ENCODE peak calls at places on chromosome 22, in ten cellular contexts. One of them, this sample, is unnamed.

GRCh38 chr22:48889887-48890692 is 937.6 kb downstream of the BRD1 start:
- DNase-seq in H4: no peak
- DNase-seq in effector memory CD4-positive, alpha-beta T cell: no peak
- DNase-seq in brain pericyte: no peak
- DNase-seq in stimulated activated CD4-positive, alpha-beta T cell treated with anti-CD3 and anti-CD28 coated beads, Interleukin-1b, Interleukin-23, amount 100 ng/mL, for 24 hours: no peak
- DNase-seq in adipocyte: no peak
- DNase-seq in stimulated activated CD8-positive, alpha-beta memory T cell treated with anti-CD3 and anti-CD28 coated beads, Interleukin-4, amount 100 ng/mL, for 48 hours: no peak
- DNase-seq in substantia nigra: no peak
- DNase-seq in A673: no peak
- DNase-seq in mammary epithelial cell: no peak
- DNase-seq in this sample: no peak

GRCh38 chr22:28560005-28560742 is 119.5 kb downstream of the TTC28 start:
- DNase-seq in H4: peak; percentile 7
- DNase-seq in effector memory CD4-positive, alpha-beta T cell: no peak
- DNase-seq in brain pericyte: no peak
- DNase-seq in stimulated activated CD4-positive, alpha-beta T cell treated with anti-CD3 and anti-CD28 coated beads, Interleukin-1b, Interleukin-23, amount 100 ng/mL, for 24 hours: no peak
- DNase-seq in adipocyte: peak; percentile 60
- DNase-seq in stimulated activated CD8-positive, alpha-beta memory T cell treated with anti-CD3 and anti-CD28 coated beads, Interleukin-4, amount 100 ng/mL, for 48 hours: no peak
- DNase-seq in substantia nigra: no peak
- DNase-seq in A673: peak; percentile 17
- DNase-seq in mammary epithelial cell: peak; percentile 50
- DNase-seq in this sample: no peak

GRCh38 chr22:26656896-26657851 is at the start of gene MIAT:
- DNase-seq in H4: no peak
- DNase-seq in effector memory CD4-positive, alpha-beta T cell: peak; percentile 56
- DNase-seq in brain pericyte: no peak
- DNase-seq in stimulated activated CD4-positive, alpha-beta T cell treated with anti-CD3 and anti-CD28 coated beads, Interleukin-1b, Interleukin-23, amount 100 ng/mL, for 24 hours: no peak
- DNase-seq in adipocyte: peak; percentile 52
- DNase-seq in stimulated activated CD8-positive, alpha-beta memory T cell treated with anti-CD3 and anti-CD28 coated beads, Interleukin-4, amount 100 ng/mL, for 48 hours: peak; percentile 79
- DNase-seq in substantia nigra: no peak
- DNase-seq in A673: peak; percentile 46
- DNase-seq in mammary epithelial cell: no peak
- DNase-seq in this sample: no peak

GRCh38 chr22:37403267-37403960 is 23.9 kb downstream of the ELFN2 start:
- DNase-seq in H4: no peak
- DNase-seq in effector memory CD4-positive, alpha-beta T cell: no peak
- DNase-seq in brain pericyte: no peak
- DNase-seq in stimulated activated CD4-positive, alpha-beta T cell treated with anti-CD3 and anti-CD28 coated beads, Interleukin-1b, Interleukin-23, amount 100 ng/mL, for 24 hours: no peak
- DNase-seq in adipocyte: no peak
- DNase-seq in stimulated activated CD8-positive, alpha-beta memory T cell treated with anti-CD3 and anti-CD28 coated beads, Interleukin-4, amount 100 ng/mL, for 48 hours: no peak
- DNase-seq in substantia nigra: no peak
- DNase-seq in A673: no peak
- DNase-seq in mammary epithelial cell: no peak
- DNase-seq in this sample: no peak

GRCh38 chr22:36368359-36368983 is 19.3 kb downstream of the MYH9 start:
- DNase-seq in H4: peak; percentile 62
- DNase-seq in effector memory CD4-positive, alpha-beta T cell: no peak
- DNase-seq in brain pericyte: no peak
- DNase-seq in stimulated activated CD4-positive, alpha-beta T cell treated with anti-CD3 and anti-CD28 coated beads, Interleukin-1b, Interleukin-23, amount 100 ng/mL, for 24 hours: no peak
- DNase-seq in adipocyte: peak; percentile 74
- DNase-seq in stimulated activated CD8-positive, alpha-beta memory T cell treated with anti-CD3 and anti-CD28 coated beads, Interleukin-4, amount 100 ng/mL, for 48 hours: no peak
- DNase-seq in substantia nigra: no peak
- DNase-seq in A673: peak; percentile 86
- DNase-seq in mammary epithelial cell: peak; percentile 77
- DNase-seq in this sample: no peak

GRCh38 chr22:42280140-42280539 is 9.7 kb upstream of the TCF20 start:
- DNase-seq in H4: no peak
- DNase-seq in effector memory CD4-positive, alpha-beta T cell: no peak
- DNase-seq in brain pericyte: no peak
- DNase-seq in stimulated activated CD4-positive, alpha-beta T cell treated with anti-CD3 and anti-CD28 coated beads, Interleukin-1b, Interleukin-23, amount 100 ng/mL, for 24 hours: no peak
- DNase-seq in adipocyte: no peak
- DNase-seq in stimulated activated CD8-positive, alpha-beta memory T cell treated with anti-CD3 and anti-CD28 coated beads, Interleukin-4, amount 100 ng/mL, for 48 hours: no peak
- DNase-seq in substantia nigra: no peak
- DNase-seq in A673: no peak
- DNase-seq in mammary epithelial cell: no peak
- DNase-seq in this sample: no peak

GRCh38 chr22:25212337-25212736 is 7.1 kb upstream of the CRYBB2 start:
- DNase-seq in H4: no peak
- DNase-seq in effector memory CD4-positive, alpha-beta T cell: no peak
- DNase-seq in brain pericyte: no peak
- DNase-seq in stimulated activated CD4-positive, alpha-beta T cell treated with anti-CD3 and anti-CD28 coated beads, Interleukin-1b, Interleukin-23, amount 100 ng/mL, for 24 hours: no peak
- DNase-seq in adipocyte: no peak
- DNase-seq in stimulated activated CD8-positive, alpha-beta memory T cell treated with anti-CD3 and anti-CD28 coated beads, Interleukin-4, amount 100 ng/mL, for 48 hours: no peak
- DNase-seq in substantia nigra: no peak
- DNase-seq in A673: no peak
- DNase-seq in mammary epithelial cell: no peak
- DNase-seq in this sample: no peak

GRCh38 chr22:23557036-23557435 is 23.1 kb downstream of the IGLL1 start:
- DNase-seq in H4: no peak
- DNase-seq in effector memory CD4-positive, alpha-beta T cell: no peak
- DNase-seq in brain pericyte: no peak
- DNase-seq in stimulated activated CD4-positive, alpha-beta T cell treated with anti-CD3 and anti-CD28 coated beads, Interleukin-1b, Interleukin-23, amount 100 ng/mL, for 24 hours: no peak
- DNase-seq in adipocyte: no peak
- DNase-seq in stimulated activated CD8-positive, alpha-beta memory T cell treated with anti-CD3 and anti-CD28 coated beads, Interleukin-4, amount 100 ng/mL, for 48 hours: no peak
- DNase-seq in substantia nigra: no peak
- DNase-seq in A673: no peak
- DNase-seq in mammary epithelial cell: no peak
- DNase-seq in this sample: no peak

GRCh38 chr22:48605856-48606255 is 1221.8 kb downstream of the BRD1 start:
- DNase-seq in H4: no peak
- DNase-seq in effector memory CD4-positive, alpha-beta T cell: no peak
- DNase-seq in brain pericyte: no peak
- DNase-seq in stimulated activated CD4-positive, alpha-beta T cell treated with anti-CD3 and anti-CD28 coated beads, Interleukin-1b, Interleukin-23, amount 100 ng/mL, for 24 hours: no peak
- DNase-seq in adipocyte: no peak
- DNase-seq in stimulated activated CD8-positive, alpha-beta memory T cell treated with anti-CD3 and anti-CD28 coated beads, Interleukin-4, amount 100 ng/mL, for 48 hours: no peak
- DNase-seq in substantia nigra: no peak
- DNase-seq in A673: no peak
- DNase-seq in mammary epithelial cell: no peak
- DNase-seq in this sample: no peak

GRCh38 chr22:24137595-24137994 is 43.7 kb upstream of the SUSD2 start:
- DNase-seq in H4: no peak
- DNase-seq in effector memory CD4-positive, alpha-beta T cell: no peak
- DNase-seq in brain pericyte: no peak
- DNase-seq in stimulated activated CD4-positive, alpha-beta T cell treated with anti-CD3 and anti-CD28 coated beads, Interleukin-1b, Interleukin-23, amount 100 ng/mL, for 24 hours: no peak
- DNase-seq in adipocyte: peak; percentile 88
- DNase-seq in stimulated activated CD8-positive, alpha-beta memory T cell treated with anti-CD3 and anti-CD28 coated beads, Interleukin-4, amount 100 ng/mL, for 48 hours: no peak
- DNase-seq in substantia nigra: no peak
- DNase-seq in A673: no peak
- DNase-seq in mammary epithelial cell: no peak
- DNase-seq in this sample: no peak

GRCh38 chr22:31526275-31526674 is 29.9 kb downstream of the SFI1 start:
- DNase-seq in H4: no peak
- DNase-seq in effector memory CD4-positive, alpha-beta T cell: no peak
- DNase-seq in brain pericyte: no peak
- DNase-seq in stimulated activated CD4-positive, alpha-beta T cell treated with anti-CD3 and anti-CD28 coated beads, Interleukin-1b, Interleukin-23, amount 100 ng/mL, for 24 hours: no peak
- DNase-seq in adipocyte: no peak
- DNase-seq in stimulated activated CD8-positive, alpha-beta memory T cell treated with anti-CD3 and anti-CD28 coated beads, Interleukin-4, amount 100 ng/mL, for 48 hours: peak; percentile 58
- DNase-seq in substantia nigra: no peak
- DNase-seq in A673: no peak
- DNase-seq in mammary epithelial cell: no peak
- DNase-seq in this sample: no peak

GRCh38 chr22:24087071-24087795 is 76.1 kb downstream of the CABIN1 start:
- DNase-seq in H4: no peak
- DNase-seq in effector memory CD4-positive, alpha-beta T cell: no peak
- DNase-seq in brain pericyte: no peak
- DNase-seq in stimulated activated CD4-positive, alpha-beta T cell treated with anti-CD3 and anti-CD28 coated beads, Interleukin-1b, Interleukin-23, amount 100 ng/mL, for 24 hours: no peak
- DNase-seq in adipocyte: no peak
- DNase-seq in stimulated activated CD8-positive, alpha-beta memory T cell treated with anti-CD3 and anti-CD28 coated beads, Interleukin-4, amount 100 ng/mL, for 48 hours: no peak
- DNase-seq in substantia nigra: no peak
- DNase-seq in A673: no peak
- DNase-seq in mammary epithelial cell: no peak
- DNase-seq in this sample: no peak

GRCh38 chr22:43077121-43077877 is 11.9 kb downstream of the TTLL1 start:
- DNase-seq in H4: no peak
- DNase-seq in effector memory CD4-positive, alpha-beta T cell: no peak
- DNase-seq in brain pericyte: no peak
- DNase-seq in stimulated activated CD4-positive, alpha-beta T cell treated with anti-CD3 and anti-CD28 coated beads, Interleukin-1b, Interleukin-23, amount 100 ng/mL, for 24 hours: no peak
- DNase-seq in adipocyte: no peak
- DNase-seq in stimulated activated CD8-positive, alpha-beta memory T cell treated with anti-CD3 and anti-CD28 coated beads, Interleukin-4, amount 100 ng/mL, for 48 hours: no peak
- DNase-seq in substantia nigra: no peak
- DNase-seq in A673: no peak
- DNase-seq in mammary epithelial cell: no peak
- DNase-seq in this sample: no peak

GRCh38 chr22:28505416-28506156 is 174.1 kb downstream of the TTC28 start:
- DNase-seq in H4: no peak
- DNase-seq in effector memory CD4-positive, alpha-beta T cell: no peak
- DNase-seq in brain pericyte: peak; percentile 15
- DNase-seq in stimulated activated CD4-positive, alpha-beta T cell treated with anti-CD3 and anti-CD28 coated beads, Interleukin-1b, Interleukin-23, amount 100 ng/mL, for 24 hours: no peak
- DNase-seq in adipocyte: no peak
- DNase-seq in stimulated activated CD8-positive, alpha-beta memory T cell treated with anti-CD3 and anti-CD28 coated beads, Interleukin-4, amount 100 ng/mL, for 48 hours: no peak
- DNase-seq in substantia nigra: no peak
- DNase-seq in A673: no peak
- DNase-seq in mammary epithelial cell: no peak
- DNase-seq in this sample: no peak

GRCh38 chr22:23219317-23219716 is 39.0 kb downstream of the BCR start:
- DNase-seq in H4: no peak
- DNase-seq in effector memory CD4-positive, alpha-beta T cell: no peak
- DNase-seq in brain pericyte: no peak
- DNase-seq in stimulated activated CD4-positive, alpha-beta T cell treated with anti-CD3 and anti-CD28 coated beads, Interleukin-1b, Interleukin-23, amount 100 ng/mL, for 24 hours: no peak
- DNase-seq in adipocyte: no peak
- DNase-seq in stimulated activated CD8-positive, alpha-beta memory T cell treated with anti-CD3 and anti-CD28 coated beads, Interleukin-4, amount 100 ng/mL, for 48 hours: no peak
- DNase-seq in substantia nigra: no peak
- DNase-seq in A673: no peak
- DNase-seq in mammary epithelial cell: no peak
- DNase-seq in this sample: no peak

GRCh38 chr22:46968359-46968740 is 205.9 kb downstream of the TBC1D22A start:
- DNase-seq in H4: no peak
- DNase-seq in effector memory CD4-positive, alpha-beta T cell: no peak
- DNase-seq in brain pericyte: no peak
- DNase-seq in stimulated activated CD4-positive, alpha-beta T cell treated with anti-CD3 and anti-CD28 coated beads, Interleukin-1b, Interleukin-23, amount 100 ng/mL, for 24 hours: no peak
- DNase-seq in adipocyte: no peak
- DNase-seq in stimulated activated CD8-positive, alpha-beta memory T cell treated with anti-CD3 and anti-CD28 coated beads, Interleukin-4, amount 100 ng/mL, for 48 hours: no peak
- DNase-seq in substantia nigra: no peak
- DNase-seq in A673: no peak
- DNase-seq in mammary epithelial cell: no peak
- DNase-seq in this sample: no peak

GRCh38 chr22:24968066-24968561 is 15.6 kb downstream of the KIAA1671 start:
- DNase-seq in H4: peak; percentile 14
- DNase-seq in effector memory CD4-positive, alpha-beta T cell: no peak
- DNase-seq in brain pericyte: no peak
- DNase-seq in stimulated activated CD4-positive, alpha-beta T cell treated with anti-CD3 and anti-CD28 coated beads, Interleukin-1b, Interleukin-23, amount 100 ng/mL, for 24 hours: no peak
- DNase-seq in adipocyte: no peak
- DNase-seq in stimulated activated CD8-positive, alpha-beta memory T cell treated with anti-CD3 and anti-CD28 coated beads, Interleukin-4, amount 100 ng/mL, for 48 hours: no peak
- DNase-seq in substantia nigra: no peak
- DNase-seq in A673: no peak
- DNase-seq in mammary epithelial cell: peak; percentile 71
- DNase-seq in this sample: no peak

GRCh38 chr22:40396882-40397281 is 26.5 kb downstream of the SGSM3 start:
- DNase-seq in H4: no peak
- DNase-seq in effector memory CD4-positive, alpha-beta T cell: no peak
- DNase-seq in brain pericyte: peak; percentile 33
- DNase-seq in stimulated activated CD4-positive, alpha-beta T cell treated with anti-CD3 and anti-CD28 coated beads, Interleukin-1b, Interleukin-23, amount 100 ng/mL, for 24 hours: no peak
- DNase-seq in adipocyte: peak; percentile 54
- DNase-seq in stimulated activated CD8-positive, alpha-beta memory T cell treated with anti-CD3 and anti-CD28 coated beads, Interleukin-4, amount 100 ng/mL, for 48 hours: no peak
- DNase-seq in substantia nigra: no peak
- DNase-seq in A673: peak; percentile 96
- DNase-seq in mammary epithelial cell: peak; percentile 60
- DNase-seq in this sample: no peak

GRCh38 chr22:37641251-37641949 is 1.9 kb downstream of the SH3BP1 start:
- DNase-seq in H4: no peak
- DNase-seq in effector memory CD4-positive, alpha-beta T cell: no peak
- DNase-seq in brain pericyte: no peak
- DNase-seq in stimulated activated CD4-positive, alpha-beta T cell treated with anti-CD3 and anti-CD28 coated beads, Interleukin-1b, Interleukin-23, amount 100 ng/mL, for 24 hours: no peak
- DNase-seq in adipocyte: no peak
- DNase-seq in stimulated activated CD8-positive, alpha-beta memory T cell treated with anti-CD3 and anti-CD28 coated beads, Interleukin-4, amount 100 ng/mL, for 48 hours: no peak
- DNase-seq in substantia nigra: no peak
- DNase-seq in A673: no peak
- DNase-seq in mammary epithelial cell: no peak
- DNase-seq in this sample: no peak

GRCh38 chr22:29325785-29326315 is 10.4 kb upstream of the RASL10A start:
- DNase-seq in H4: no peak
- DNase-seq in effector memory CD4-positive, alpha-beta T cell: no peak
- DNase-seq in brain pericyte: no peak
- DNase-seq in stimulated activated CD4-positive, alpha-beta T cell treated with anti-CD3 and anti-CD28 coated beads, Interleukin-1b, Interleukin-23, amount 100 ng/mL, for 24 hours: no peak
- DNase-seq in adipocyte: no peak
- DNase-seq in stimulated activated CD8-positive, alpha-beta memory T cell treated with anti-CD3 and anti-CD28 coated beads, Interleukin-4, amount 100 ng/mL, for 48 hours: no peak
- DNase-seq in substantia nigra: no peak
- DNase-seq in A673: no peak
- DNase-seq in mammary epithelial cell: no peak
- DNase-seq in this sample: no peak

GRCh38 chr22:17486313-17486712 is 77.0 kb upstream of the SLC25A18 start:
- DNase-seq in H4: peak; percentile 15
- DNase-seq in effector memory CD4-positive, alpha-beta T cell: no peak
- DNase-seq in brain pericyte: no peak
- DNase-seq in stimulated activated CD4-positive, alpha-beta T cell treated with anti-CD3 and anti-CD28 coated beads, Interleukin-1b, Interleukin-23, amount 100 ng/mL, for 24 hours: no peak
- DNase-seq in adipocyte: no peak
- DNase-seq in stimulated activated CD8-positive, alpha-beta memory T cell treated with anti-CD3 and anti-CD28 coated beads, Interleukin-4, amount 100 ng/mL, for 48 hours: no peak
- DNase-seq in substantia nigra: no peak
- DNase-seq in A673: no peak
- DNase-seq in mammary epithelial cell: no peak
- DNase-seq in this sample: no peak

GRCh38 chr22:18078329-18079041 is 695 bp downstream of the PEX26 start:
- DNase-seq in H4: no peak
- DNase-seq in effector memory CD4-positive, alpha-beta T cell: peak; percentile 36
- DNase-seq in brain pericyte: no peak
- DNase-seq in stimulated activated CD4-positive, alpha-beta T cell treated with anti-CD3 and anti-CD28 coated beads, Interleukin-1b, Interleukin-23, amount 100 ng/mL, for 24 hours: no peak
- DNase-seq in adipocyte: peak; percentile 54
- DNase-seq in stimulated activated CD8-positive, alpha-beta memory T cell treated with anti-CD3 and anti-CD28 coated beads, Interleukin-4, amount 100 ng/mL, for 48 hours: peak; percentile 68
- DNase-seq in substantia nigra: no peak
- DNase-seq in A673: peak; percentile 28
- DNase-seq in mammary epithelial cell: peak; percentile 51
- DNase-seq in this sample: no peak

GRCh38 chr22:25153961-25154685 is 45.5 kb upstream of the CRYBB3 start:
- DNase-seq in H4: peak; percentile 69
- DNase-seq in effector memory CD4-positive, alpha-beta T cell: no peak
- DNase-seq in brain pericyte: no peak
- DNase-seq in stimulated activated CD4-positive, alpha-beta T cell treated with anti-CD3 and anti-CD28 coated beads, Interleukin-1b, Interleukin-23, amount 100 ng/mL, for 24 hours: no peak
- DNase-seq in adipocyte: peak; percentile 82
- DNase-seq in stimulated activated CD8-positive, alpha-beta memory T cell treated with anti-CD3 and anti-CD28 coated beads, Interleukin-4, amount 100 ng/mL, for 48 hours: no peak
- DNase-seq in substantia nigra: no peak
- DNase-seq in A673: peak; percentile 33
- DNase-seq in mammary epithelial cell: peak; percentile 92
- DNase-seq in this sample: no peak

GRCh38 chr22:37259540-37260029 is 15.5 kb upstream of the RAC2 start:
- DNase-seq in H4: no peak
- DNase-seq in effector memory CD4-positive, alpha-beta T cell: no peak
- DNase-seq in brain pericyte: no peak
- DNase-seq in stimulated activated CD4-positive, alpha-beta T cell treated with anti-CD3 and anti-CD28 coated beads, Interleukin-1b, Interleukin-23, amount 100 ng/mL, for 24 hours: no peak
- DNase-seq in adipocyte: peak; percentile 72
- DNase-seq in stimulated activated CD8-positive, alpha-beta memory T cell treated with anti-CD3 and anti-CD28 coated beads, Interleukin-4, amount 100 ng/mL, for 48 hours: peak; percentile 33
- DNase-seq in substantia nigra: no peak
- DNase-seq in A673: peak; percentile 75
- DNase-seq in mammary epithelial cell: peak; percentile 49
- DNase-seq in this sample: peak; percentile 19

GRCh38 chr22:50627452-50627913 is 469 bp downstream of the ARSA start:
- DNase-seq in H4: no peak
- DNase-seq in effector memory CD4-positive, alpha-beta T cell: no peak
- DNase-seq in brain pericyte: no peak
- DNase-seq in stimulated activated CD4-positive, alpha-beta T cell treated with anti-CD3 and anti-CD28 coated beads, Interleukin-1b, Interleukin-23, amount 100 ng/mL, for 24 hours: no peak
- DNase-seq in adipocyte: peak; percentile 28
- DNase-seq in stimulated activated CD8-positive, alpha-beta memory T cell treated with anti-CD3 and anti-CD28 coated beads, Interleukin-4, amount 100 ng/mL, for 48 hours: no peak
- DNase-seq in substantia nigra: no peak
- DNase-seq in A673: peak; percentile 36
- DNase-seq in mammary epithelial cell: peak; percentile 16
- DNase-seq in this sample: no peak

GRCh38 chr22:24510694-24511625 is 15.8 kb downstream of the UPB1 start:
- DNase-seq in H4: peak; percentile 47
- DNase-seq in effector memory CD4-positive, alpha-beta T cell: no peak
- DNase-seq in brain pericyte: no peak
- DNase-seq in stimulated activated CD4-positive, alpha-beta T cell treated with anti-CD3 and anti-CD28 coated beads, Interleukin-1b, Interleukin-23, amount 100 ng/mL, for 24 hours: no peak
- DNase-seq in adipocyte: peak; percentile 73
- DNase-seq in stimulated activated CD8-positive, alpha-beta memory T cell treated with anti-CD3 and anti-CD28 coated beads, Interleukin-4, amount 100 ng/mL, for 48 hours: no peak
- DNase-seq in substantia nigra: no peak
- DNase-seq in A673: no peak
- DNase-seq in mammary epithelial cell: peak; percentile 16
- DNase-seq in this sample: peak; percentile 8

GRCh38 chr22:49999063-49999900 is 13.3 kb downstream of the IL17REL start:
- DNase-seq in H4: no peak
- DNase-seq in effector memory CD4-positive, alpha-beta T cell: no peak
- DNase-seq in brain pericyte: no peak
- DNase-seq in stimulated activated CD4-positive, alpha-beta T cell treated with anti-CD3 and anti-CD28 coated beads, Interleukin-1b, Interleukin-23, amount 100 ng/mL, for 24 hours: no peak
- DNase-seq in adipocyte: peak; percentile 40
- DNase-seq in stimulated activated CD8-positive, alpha-beta memory T cell treated with anti-CD3 and anti-CD28 coated beads, Interleukin-4, amount 100 ng/mL, for 48 hours: peak; percentile 53
- DNase-seq in substantia nigra: no peak
- DNase-seq in A673: no peak
- DNase-seq in mammary epithelial cell: no peak
- DNase-seq in this sample: no peak

GRCh38 chr22:19598054-19598855 is 74.0 kb upstream of the CLDN5 start:
- DNase-seq in H4: no peak
- DNase-seq in effector memory CD4-positive, alpha-beta T cell: no peak
- DNase-seq in brain pericyte: no peak
- DNase-seq in stimulated activated CD4-positive, alpha-beta T cell treated with anti-CD3 and anti-CD28 coated beads, Interleukin-1b, Interleukin-23, amount 100 ng/mL, for 24 hours: no peak
- DNase-seq in adipocyte: no peak
- DNase-seq in stimulated activated CD8-positive, alpha-beta memory T cell treated with anti-CD3 and anti-CD28 coated beads, Interleukin-4, amount 100 ng/mL, for 48 hours: no peak
- DNase-seq in substantia nigra: no peak
- DNase-seq in A673: no peak
- DNase-seq in mammary epithelial cell: peak; percentile 55
- DNase-seq in this sample: no peak